ENCODE peak calls at places on chromosomes 13 and 19, in six cellular contexts. One of them, this sample, is unnamed.

GRCh38 chr13:98293103-98293502 is 116.0 kb upstream of the RNF113B start:
- DNase-seq in astrocyte: no peak
- DNase-seq in lung: peak; percentile 46
- DNase-seq in A549: no peak
- DNase-seq in cardiac muscle cell: no peak
- DNase-seq in adrenal gland: no peak
- DNase-seq in this sample: no peak

GRCh38 chr13:30843548-30843947 is 62.5 kb upstream of the MEDAG start:
- DNase-seq in astrocyte: no peak
- DNase-seq in lung: no peak
- DNase-seq in A549: no peak
- DNase-seq in cardiac muscle cell: no peak
- DNase-seq in adrenal gland: no peak
- DNase-seq in this sample: no peak

GRCh38 chr13:101178394-101178793 is 237.9 kb downstream of the NALCN start:
- DNase-seq in astrocyte: no peak
- DNase-seq in lung: no peak
- DNase-seq in A549: no peak
- DNase-seq in cardiac muscle cell: no peak
- DNase-seq in adrenal gland: no peak
- DNase-seq in this sample: no peak

GRCh38 chr13:30341815-30342570 is 34.6 kb upstream of the KATNAL1 start:
- DNase-seq in astrocyte: peak; percentile 95
- DNase-seq in lung: peak; percentile 71
- DNase-seq in A549: no peak
- DNase-seq in cardiac muscle cell: peak; percentile 87
- DNase-seq in adrenal gland: peak; percentile 90
- DNase-seq in this sample: peak; percentile 89

GRCh38 chr13:68522184-68522583 is 1292.0 kb upstream of the PCDH9 start:
- DNase-seq in astrocyte: no peak
- DNase-seq in lung: no peak
- DNase-seq in A549: no peak
- DNase-seq in cardiac muscle cell: no peak
- DNase-seq in adrenal gland: no peak
- DNase-seq in this sample: no peak

GRCh38 chr13:84994582-84994981 is 804.6 kb downstream of the SLITRK6 start:
- DNase-seq in astrocyte: peak; percentile 11
- DNase-seq in lung: no peak
- DNase-seq in A549: peak; percentile 2
- DNase-seq in cardiac muscle cell: no peak
- DNase-seq in adrenal gland: no peak
- DNase-seq in this sample: no peak

GRCh38 chr19:8611890-8612806 is 1.6 kb upstream of the ADAMTS10 start:
- DNase-seq in astrocyte: peak; percentile 93
- DNase-seq in lung: no peak
- DNase-seq in A549: peak; percentile 80
- DNase-seq in cardiac muscle cell: peak; percentile 78
- DNase-seq in adrenal gland: peak; percentile 82
- DNase-seq in this sample: peak; percentile 72

GRCh38 chr19:3073159-3073563 is 10.9 kb upstream of the TLE5 start:
- DNase-seq in astrocyte: peak; percentile 41
- DNase-seq in lung: no peak
- DNase-seq in A549: no peak
- DNase-seq in cardiac muscle cell: peak; percentile 87
- DNase-seq in adrenal gland: no peak
- DNase-seq in this sample: no peak

GRCh38 chr19:14138576-14139265 is 2.3 kb upstream of the ASF1B start:
- DNase-seq in astrocyte: peak; percentile 44
- DNase-seq in lung: peak; percentile 64
- DNase-seq in A549: no peak
- DNase-seq in cardiac muscle cell: peak; percentile 44
- DNase-seq in adrenal gland: no peak
- DNase-seq in this sample: no peak

DNA sequence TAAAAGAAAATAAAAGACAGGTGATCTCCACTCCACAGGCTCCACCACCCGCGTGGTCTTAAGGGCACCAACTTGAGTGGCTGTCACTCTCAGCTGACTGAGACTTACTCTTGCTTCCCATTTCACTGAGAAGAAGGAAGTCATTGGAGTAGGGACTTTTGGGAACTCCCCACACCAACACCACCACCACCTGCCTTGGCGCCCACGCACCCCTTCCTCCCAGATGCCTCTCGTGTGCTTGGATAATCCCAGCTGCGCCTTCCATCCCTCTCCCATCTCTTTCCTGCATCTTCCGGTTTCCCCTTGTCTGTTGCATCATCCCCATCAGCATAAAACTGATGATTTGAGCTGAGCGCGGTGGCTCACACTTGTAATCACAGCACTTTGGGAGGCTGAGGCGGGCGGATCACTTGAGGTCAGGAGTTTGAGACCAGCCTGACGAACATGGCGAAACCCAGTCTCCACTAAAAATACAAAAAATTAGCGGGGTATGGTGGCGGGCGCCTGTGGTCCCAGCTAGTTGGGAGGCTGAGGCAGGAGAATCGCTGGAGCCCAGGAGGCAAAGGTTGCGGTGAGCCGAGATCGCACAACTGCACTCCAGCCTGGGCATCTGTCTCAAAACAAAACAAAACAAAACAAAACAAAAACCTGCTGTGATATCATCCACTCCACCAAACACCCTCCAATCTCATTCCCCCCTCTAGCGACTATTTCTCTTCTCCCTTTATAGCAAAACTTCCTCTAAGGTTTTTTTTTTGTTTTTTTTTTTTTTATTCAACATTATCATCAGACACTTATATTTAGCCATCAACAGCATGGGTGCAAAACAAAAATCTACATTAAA is 25.5 kb downstream of the AP2S1 start:
- DNase-seq in astrocyte: no peak
- DNase-seq in lung: no peak
- DNase-seq in A549: no peak
- DNase-seq in cardiac muscle cell: no peak
- DNase-seq in adrenal gland: no peak
- DNase-seq in this sample: no peak
- TF ChIP-seq CTCF in astrocyte: no peak
- TF ChIP-seq CTCF in lung: no peak
- TF ChIP-seq CTCF in A549: peak; percentile 20
- TF ChIP-seq CTCF in cardiac muscle cell: no peak
- TF ChIP-seq CTCF in adrenal gland: no peak
- TF ChIP-seq CTCF in this sample: no peak

GRCh38 chr19:55279376-55279772 is 536 bp downstream of the HSPBP1 start:
- DNase-seq in astrocyte: no peak
- DNase-seq in lung: no peak
- DNase-seq in A549: no peak
- DNase-seq in cardiac muscle cell: no peak
- DNase-seq in adrenal gland: no peak
- DNase-seq in this sample: no peak

GRCh38 chr19:55278391-55279135 is 1.3 kb downstream of the HSPBP1 start:
- DNase-seq in astrocyte: no peak
- DNase-seq in lung: no peak
- DNase-seq in A549: no peak
- DNase-seq in cardiac muscle cell: no peak
- DNase-seq in adrenal gland: no peak
- DNase-seq in this sample: no peak

GRCh38 chr19:55276720-55277430 is 3.0 kb downstream of the HSPBP1 start:
- DNase-seq in astrocyte: no peak
- DNase-seq in lung: no peak
- DNase-seq in A549: no peak
- DNase-seq in cardiac muscle cell: no peak
- DNase-seq in adrenal gland: no peak
- DNase-seq in this sample: no peak

GRCh38 chr19:55275851-55276719 is 3.8 kb downstream of the HSPBP1 start:
- DNase-seq in astrocyte: no peak
- DNase-seq in lung: no peak
- DNase-seq in A549: no peak
- DNase-seq in cardiac muscle cell: no peak
- DNase-seq in adrenal gland: no peak
- DNase-seq in this sample: no peak

DNA sequence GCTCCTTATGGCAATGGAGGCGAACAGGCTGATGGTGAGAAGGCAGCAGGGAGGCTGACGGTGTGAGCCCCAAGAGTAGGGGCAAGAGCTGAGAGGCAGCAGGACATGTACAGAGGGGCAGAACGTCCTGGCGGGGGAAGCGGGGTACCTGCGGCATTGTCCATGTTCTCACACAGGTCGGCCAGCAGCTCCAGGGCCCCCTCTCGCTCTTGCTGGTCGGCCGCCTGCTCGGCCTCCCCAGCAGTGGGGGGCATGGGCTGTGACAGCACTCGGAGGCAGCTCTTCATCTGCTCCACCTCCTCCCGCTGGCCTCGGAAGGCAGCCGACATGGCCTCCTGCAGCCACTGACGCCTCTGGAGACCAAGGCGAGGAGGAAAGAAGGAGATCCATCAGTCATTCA is 2.4 kb downstream of the HSPBP1 start:
- DNase-seq in astrocyte: no peak
- DNase-seq in lung: no peak
- DNase-seq in A549: no peak
- DNase-seq in cardiac muscle cell: no peak
- DNase-seq in adrenal gland: no peak
- DNase-seq in this sample: no peak
- H3K4me1 ChIP-seq in astrocyte: peaks cover 3% of the 10 kb centered on the region
- H3K4me1 ChIP-seq in lung: peaks cover 6% of the 10 kb centered on the region
- H3K4me1 ChIP-seq in A549: peaks cover 21% of the 10 kb centered on the region
- H3K4me1 ChIP-seq in cardiac muscle cell: no peaks in the 10 kb centered on the region
- H3K4me1 ChIP-seq in adrenal gland: peaks cover 6% of the 10 kb centered on the region
- H3K4me1 ChIP-seq in this sample: peaks cover 17% of the 10 kb centered on the region

DNA sequence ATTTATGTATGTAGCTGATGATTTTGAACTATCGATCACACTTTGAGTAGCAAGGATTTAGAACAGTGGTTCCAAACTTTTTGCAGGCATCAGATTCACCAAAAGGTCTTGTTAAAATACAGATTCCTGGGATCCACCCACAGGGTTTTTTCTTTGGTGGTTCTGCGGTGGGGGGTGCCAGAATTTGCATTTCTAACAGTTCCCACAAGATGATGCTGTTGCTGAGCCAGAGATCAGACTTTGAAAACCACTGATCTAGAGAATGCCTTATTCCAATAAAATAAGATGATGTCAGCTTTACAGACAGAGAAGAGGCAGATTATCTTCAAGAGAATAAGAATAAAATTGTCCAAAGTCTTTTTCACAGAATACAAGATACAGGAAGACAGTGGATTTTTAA is 80.9 kb upstream of the SHISA2 start:
- DNase-seq in astrocyte: peak; percentile 1
- DNase-seq in lung: no peak
- DNase-seq in A549: no peak
- DNase-seq in cardiac muscle cell: peak; percentile 27
- DNase-seq in adrenal gland: no peak
- DNase-seq in this sample: no peak
- TF ChIP-seq CTCF in astrocyte: peak; percentile 13
- TF ChIP-seq CTCF in lung: no peak
- TF ChIP-seq CTCF in A549: no peak
- TF ChIP-seq CTCF in cardiac muscle cell: peak; percentile 30
- TF ChIP-seq CTCF in adrenal gland: peak; percentile 50
- TF ChIP-seq CTCF in this sample: peak; percentile 41

DNA sequence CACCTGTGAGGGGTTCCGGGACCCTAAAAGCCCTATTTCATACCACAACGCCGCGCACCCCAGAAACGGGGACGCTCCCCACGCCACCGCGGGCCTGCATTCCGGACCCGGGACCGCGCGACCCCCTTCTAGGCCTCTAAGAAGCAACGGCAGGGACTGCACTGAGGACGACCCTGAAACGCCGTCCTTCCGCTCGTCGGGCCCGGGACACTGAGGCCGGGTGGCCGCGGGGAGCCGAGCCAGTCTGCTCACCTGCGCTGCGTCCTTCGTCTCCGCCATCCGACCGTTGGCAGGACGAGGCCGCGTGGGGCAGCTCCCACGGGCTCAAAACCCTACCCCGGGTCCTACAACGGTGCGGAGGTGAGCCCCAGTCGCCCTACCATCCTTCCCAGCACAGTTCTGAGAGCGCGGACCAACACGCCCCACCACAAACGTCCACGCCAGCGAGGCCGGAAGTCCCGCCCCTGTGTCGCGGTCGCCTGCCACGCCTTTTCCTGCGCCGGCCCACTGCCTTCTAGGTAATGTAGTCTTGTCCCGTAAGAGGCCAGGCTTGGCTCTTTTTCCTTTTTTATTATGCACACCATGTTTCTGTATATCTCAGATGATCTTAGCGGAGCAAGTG is at the start of gene ZNF550:
- DNase-seq in astrocyte: peak; percentile 86
- DNase-seq in lung: peak; percentile 91
- DNase-seq in A549: peak; percentile 91
- DNase-seq in cardiac muscle cell: peak; percentile 93
- DNase-seq in adrenal gland: peak; percentile 89
- DNase-seq in this sample: peak; percentile 92
- H3K4me1 ChIP-seq in astrocyte: peaks cover 7% of the 10 kb centered on the region
- H3K4me1 ChIP-seq in lung: peaks cover 14% of the 10 kb centered on the region
- H3K4me1 ChIP-seq in A549: no peaks in the 10 kb centered on the region
- H3K4me1 ChIP-seq in cardiac muscle cell: peaks cover 16% of the 10 kb centered on the region
- H3K4me1 ChIP-seq in adrenal gland: peaks cover 4% of the 10 kb centered on the region
- H3K4me1 ChIP-seq in this sample: peaks cover 40% of the 10 kb centered on the region

GRCh38 chr19:29121684-29122083 is 91.3 kb downstream of the UQCRFS1 start:
- DNase-seq in astrocyte: no peak
- DNase-seq in lung: no peak
- DNase-seq in A549: no peak
- DNase-seq in cardiac muscle cell: peak; percentile 6
- DNase-seq in adrenal gland: peak; percentile 39
- DNase-seq in this sample: no peak
- TF ChIP-seq CTCF in astrocyte: no peak
- TF ChIP-seq CTCF in lung: no peak
- TF ChIP-seq CTCF in A549: peak; percentile 9
- TF ChIP-seq CTCF in cardiac muscle cell: peak; percentile 35
- TF ChIP-seq CTCF in adrenal gland: peak; percentile 61
- TF ChIP-seq CTCF in this sample: peak; percentile 56

GRCh38 chr19:16124953-16125352 is 13.3 kb downstream of the RAB8A start:
- DNase-seq in astrocyte: no peak
- DNase-seq in lung: no peak
- DNase-seq in A549: no peak
- DNase-seq in cardiac muscle cell: no peak
- DNase-seq in adrenal gland: no peak
- DNase-seq in this sample: no peak

GRCh38 chr19:16117594-16118033 is 5.9 kb downstream of the RAB8A start:
- DNase-seq in astrocyte: no peak
- DNase-seq in lung: no peak
- DNase-seq in A549: no peak
- DNase-seq in cardiac muscle cell: no peak
- DNase-seq in adrenal gland: no peak
- DNase-seq in this sample: no peak

GRCh38 chr19:16121967-16122366 is 10.3 kb downstream of the RAB8A start:
- DNase-seq in astrocyte: no peak
- DNase-seq in lung: no peak
- DNase-seq in A549: no peak
- DNase-seq in cardiac muscle cell: no peak
- DNase-seq in adrenal gland: no peak
- DNase-seq in this sample: no peak

GRCh38 chr19:16118489-16119033 is 6.9 kb downstream of the RAB8A start:
- DNase-seq in astrocyte: no peak
- DNase-seq in lung: no peak
- DNase-seq in A549: no peak
- DNase-seq in cardiac muscle cell: no peak
- DNase-seq in adrenal gland: no peak
- DNase-seq in this sample: no peak

GRCh38 chr19:16121141-16121540 is 9.5 kb downstream of the RAB8A start:
- DNase-seq in astrocyte: no peak
- DNase-seq in lung: no peak
- DNase-seq in A549: no peak
- DNase-seq in cardiac muscle cell: no peak
- DNase-seq in adrenal gland: no peak
- DNase-seq in this sample: no peak
- H3K4me1 ChIP-seq in astrocyte: no peaks in the 10 kb centered on the region
- H3K4me1 ChIP-seq in lung: peaks cover 4% of the 10 kb centered on the region
- H3K4me1 ChIP-seq in A549: no peaks in the 10 kb centered on the region
- H3K4me1 ChIP-seq in cardiac muscle cell: no peaks in the 10 kb centered on the region
- H3K4me1 ChIP-seq in adrenal gland: no peaks in the 10 kb centered on the region
- H3K4me1 ChIP-seq in this sample: peaks cover 5% of the 10 kb centered on the region

This sample was measured in left ventricle myocardium inferior.